ENCODE peak calls at places on chromosomes 2 and 18, in eight cellular contexts. L is hepatocyte; T is Peyer's patch; K is SK-N-SH; C is foreskin keratinocyte; V is CD4-positive, alpha-beta memory T cell; R is GM23248; H is mammary epithelial cell. Y is an unnamed sample.

GRCh38 chr2:169050476-169051240 is 18.7 kb upstream of the DHRS9 start:
- DNase-seq in L (no peak), T (no peak), K (no peak), C (no peak), V (no peak), R (peak), H (peak), Y (peak)

GRCh38 chr2:56015631-56016251 is 92.2 kb upstream of the EFEMP1 start:
- DNase-seq in L (no peak), T (no peak), K (no peak), C (no peak), V (no peak), R (no peak), H (no peak), Y (no peak)

GRCh38 chr18:2917255-2918047 is 70.6 kb downstream of the EMILIN2 start:
- DNase-seq in L (no peak), T (peak), K (no peak), C (no peak), V (no peak), R (no peak), H (no peak), Y (no peak)

GRCh38 chr2:129748653-129749052 is 230.8 kb upstream of the RAB6C start:
- DNase-seq in L (peak), T (no peak), K (no peak), C (no peak), V (no peak), R (no peak), H (peak), Y (no peak)

GRCh38 chr2:174337337-174338154 is 2.8 kb downstream of the SP9 start:
- DNase-seq in L (peak), T (no peak), K (peak), C (no peak), V (peak), R (no peak), H (peak), Y (no peak)

GRCh38 chr18:77566604-77567003 is 317.0 kb downstream of the GALR1 start:
- DNase-seq in L (no peak), T (no peak), K (no peak), C (no peak), V (no peak), R (no peak), H (no peak), Y (no peak)

GRCh38 chr2:61658841-61659780 is 121.0 kb upstream of the XPO1 start:
- DNase-seq in L (peak), T (no peak), K (peak), C (no peak), V (no peak), R (peak), H (peak), Y (no peak)

GRCh38 chr2:235746257-235746934 is 252.6 kb downstream of the AGAP1 start:
- DNase-seq in L (peak), T (no peak), K (peak), C (peak), V (peak), R (peak), H (peak), Y (peak)

GRCh38 chr2:192245329-192245728 is 50.6 kb upstream of the TMEFF2 start:
- DNase-seq in L (no peak), T (no peak), K (no peak), C (no peak), V (no peak), R (no peak), H (no peak), Y (no peak)

GRCh38 chr2:215973954-215974699 is 39.2 kb downstream of the MREG start:
- DNase-seq in L (peak), T (no peak), K (no peak), C (peak), V (no peak), R (peak), H (peak), Y (peak)

GRCh38 chr2:173761603-173762119 is 203.5 kb downstream of the SP3 start:
- DNase-seq in L (no peak), T (no peak), K (no peak), C (no peak), V (no peak), R (no peak), H (no peak), Y (no peak)

GRCh38 chr18:10463096-10463495 is 8.7 kb downstream of the APCDD1 start:
- DNase-seq in L (no peak), T (no peak), K (no peak), C (no peak), V (no peak), R (no peak), H (no peak), Y (no peak)

GRCh38 chr18:28905509-28905908 is 728.6 kb upstream of the CDH2 start:
- DNase-seq in L (no peak), T (no peak), K (no peak), C (peak), V (no peak), R (peak), H (peak), Y (no peak)

GRCh38 chr2:128715360-128715759 is 396.7 kb upstream of the HS6ST1 start:
- DNase-seq in L (no peak), T (no peak), K (no peak), C (no peak), V (no peak), R (no peak), H (no peak), Y (no peak)

GRCh38 chr2:218354850-218355443 is 1.7 kb upstream of the CATIP start:
- DNase-seq in L (no peak), T (no peak), K (no peak), C (no peak), V (no peak), R (no peak), H (no peak), Y (no peak)

GRCh38 chr18:12608292-12608691 is 49.6 kb downstream of the SPIRE1 start:
- DNase-seq in L (no peak), T (no peak), K (no peak), C (peak), V (no peak), R (peak), H (peak), Y (no peak)

GRCh38 chr18:48446582-48447225 is 37.5 kb upstream of the ZBTB7C start:
- DNase-seq in L (peak), T (peak), K (peak), C (no peak), V (peak), R (peak), H (peak), Y (no peak)

GRCh38 chr2:26685312-26685711 is 7.2 kb upstream of the KCNK3 start:
- DNase-seq in L (no peak), T (no peak), K (peak), C (no peak), V (no peak), R (no peak), H (no peak), Y (no peak)
- H3K27ac ChIP-seq in L (no peak), T (no peak), K (no peak), C (no peak), V (no peak), R (no peak), H (no peak), Y (no peak)

DNA sequence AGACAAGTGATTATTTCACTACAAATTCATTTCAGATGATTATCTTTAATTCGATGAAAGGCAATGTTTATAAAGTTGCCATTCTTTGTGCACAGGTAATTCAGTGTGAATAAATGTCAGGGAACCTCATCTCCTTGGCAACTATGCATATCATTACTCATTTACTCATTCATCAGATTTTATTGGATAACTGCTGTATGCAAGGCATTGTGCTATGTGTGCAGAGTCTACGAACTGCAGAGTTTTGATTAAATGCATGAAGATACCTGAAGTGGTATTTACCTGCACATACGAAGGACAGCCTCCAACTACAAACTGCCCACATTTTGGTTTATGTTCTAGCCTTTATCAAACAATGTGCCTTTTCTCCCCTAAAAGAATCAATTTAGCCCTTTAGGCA is 3.5 kb downstream of the RND3 start:
- DNase-seq in L (no peak), T (no peak), K (no peak), C (peak), V (no peak), R (peak), H (peak), Y (no peak)
- H3K27ac ChIP-seq in L (peak), T (no peak), K (peak), C (peak), V (no peak), R (peak), H (peak), Y (peak)

GRCh38 chr2:24359701-24360049 is 661 bp downstream of the ITSN2 start:
- DNase-seq in L (peak), T (peak), K (no peak), C (no peak), V (peak), R (peak), H (peak), Y (no peak)
- H3K27ac ChIP-seq in L (peak), T (peak), K (no peak), C (peak), V (peak), R (no peak), H (peak), Y (peak)

DNA sequence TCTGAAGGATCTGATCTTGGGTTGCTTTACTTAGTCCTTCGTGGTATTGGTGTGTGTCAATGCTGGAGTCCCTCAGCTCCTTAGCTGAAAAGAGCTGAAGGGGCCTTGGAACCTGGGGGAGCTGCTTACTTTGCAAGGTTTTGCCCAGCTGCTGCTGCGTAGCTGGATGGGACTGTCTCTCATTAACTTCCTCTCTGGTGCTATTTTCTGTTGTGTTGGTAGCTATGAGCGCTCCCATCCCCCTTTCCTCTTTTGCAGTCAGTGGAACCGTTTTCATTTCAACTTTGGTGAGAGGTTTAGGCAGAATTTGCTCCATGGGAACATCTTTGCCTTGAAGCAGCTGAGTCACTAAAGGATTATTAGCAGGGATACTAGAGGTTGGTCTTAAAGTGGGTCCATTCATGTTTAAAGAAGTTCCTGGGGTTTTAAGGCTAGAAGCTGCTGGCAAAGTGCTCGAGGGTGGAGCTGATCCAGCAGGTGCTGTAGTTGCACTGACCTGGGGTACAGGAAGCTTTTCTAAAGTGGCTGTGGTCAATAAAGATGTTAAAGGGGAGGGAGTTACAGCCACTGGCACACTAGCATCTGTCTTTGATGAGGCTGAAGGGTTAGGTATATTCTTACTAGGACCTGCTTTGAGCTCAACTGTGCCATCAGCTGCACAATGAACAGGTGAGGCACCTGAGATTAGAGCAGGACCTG is 69.9 kb upstream of the DTNB start:
- DNase-seq in L (no peak), T (peak), K (no peak), C (no peak), V (no peak), R (no peak), H (no peak), Y (no peak)
- H3K27ac ChIP-seq in L (no peak), T (no peak), K (no peak), C (no peak), V (no peak), R (no peak), H (no peak), Y (no peak)

GRCh38 chr2:7022956-7023467 is 105.8 kb downstream of the RNF144A start:
- DNase-seq in L (no peak), T (no peak), K (no peak), C (no peak), V (no peak), R (no peak), H (no peak), Y (no peak)
- H3K27ac ChIP-seq in L (no peak), T (no peak), K (peak), C (no peak), V (no peak), R (no peak), H (no peak), Y (no peak)

DNA sequence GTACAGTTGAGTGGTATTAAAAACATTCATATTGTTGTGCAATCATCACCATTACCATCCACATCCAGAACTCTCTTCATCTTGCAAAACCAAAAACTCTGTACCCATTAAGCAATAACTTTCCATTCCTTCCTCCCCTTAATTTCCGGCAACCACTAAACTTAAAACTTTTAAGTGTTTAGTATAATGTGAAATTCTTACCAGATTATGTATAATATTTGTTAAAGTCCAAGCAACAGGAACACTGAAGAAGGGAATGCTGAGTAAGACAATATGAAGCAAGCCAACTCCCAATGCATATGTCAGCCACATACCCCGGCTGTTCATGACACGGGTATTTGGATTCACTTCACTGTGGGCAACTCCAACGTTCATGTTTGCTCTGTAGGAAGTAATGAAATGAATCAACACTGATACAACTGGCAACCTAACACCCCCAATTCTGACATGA is 1.9 kb downstream of the ORMDL1 start:
- DNase-seq in L (no peak), T (no peak), K (no peak), C (no peak), V (no peak), R (peak), H (peak), Y (no peak)
- H3K27ac ChIP-seq in L (peak), T (no peak), K (peak), C (no peak), V (peak), R (peak), H (peak), Y (peak)

DNA sequence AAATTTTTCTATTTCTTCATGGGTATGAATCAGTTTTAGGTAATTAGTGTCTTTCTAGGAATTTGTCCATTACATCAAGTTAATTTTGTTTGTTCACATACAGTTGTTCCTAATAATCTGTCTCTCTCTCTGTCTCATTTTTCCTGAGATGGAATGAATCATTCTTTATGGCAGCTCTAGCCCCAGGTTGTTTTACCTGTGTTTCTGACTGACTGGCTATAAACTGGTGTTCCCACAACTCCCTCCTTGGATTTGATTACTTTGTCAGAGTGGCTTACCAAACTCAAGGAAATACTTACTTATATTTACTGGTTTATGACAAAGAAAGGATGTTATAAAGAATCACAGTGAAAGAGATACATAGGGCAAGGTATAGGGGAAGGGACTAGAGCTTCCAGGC is 15.1 kb downstream of the ADNP2 start:
- DNase-seq in L (no peak), T (no peak), K (no peak), C (peak), V (no peak), R (no peak), H (peak), Y (peak)
- H3K27ac ChIP-seq in L (peak), T (no peak), K (no peak), C (no peak), V (no peak), R (no peak), H (no peak), Y (peak)